ENCODE peak calls at places on chromosomes 13 and 19, in seven cellular contexts. Z, X, J, L, I, M and R are unnamed samples.

GRCh38 chr19:33388817-33389573 is 15.5 kb downstream of the CEBPG start:
- DNase-seq in Z (no peak), X (no peak), J (no peak), L (no peak), I (no peak), M (no peak), R (no peak)

GRCh38 chr13:33164331-33164730 is 121.2 kb downstream of the STARD13 start:
- DNase-seq in Z (no peak), X (no peak), J (no peak), L (no peak), I (no peak), M (no peak), R (no peak)

GRCh38 chr19:34319785-34320184 is 45.2 kb upstream of the GPI start:
- DNase-seq in Z (no peak), X (no peak), J (no peak), L (no peak), I (no peak), M (no peak), R (no peak)

GRCh38 chr13:105611424-105611823 is 924.0 kb downstream of the EFNB2 start:
- DNase-seq in Z (no peak), X (no peak), J (peak), L (peak), I (no peak), M (no peak), R (no peak)

GRCh38 chr19:46217476-46217875 is 12.1 kb upstream of the IGFL1 start:
- DNase-seq in Z (no peak), X (no peak), J (no peak), L (no peak), I (no peak), M (no peak), R (no peak)

GRCh38 chr13:38044067-38044466 is 174.5 kb upstream of the TRPC4 start:
- DNase-seq in Z (no peak), X (no peak), J (no peak), L (no peak), I (no peak), M (no peak), R (no peak)

GRCh38 chr19:31515931-31516330 is 166.7 kb upstream of the TSHZ3 start:
- DNase-seq in Z (no peak), X (no peak), J (no peak), L (peak), I (no peak), M (no peak), R (no peak)

GRCh38 chr13:47433461-47434005 is 536.7 kb upstream of the HTR2A start:
- DNase-seq in Z (no peak), X (no peak), J (no peak), L (peak), I (no peak), M (no peak), R (no peak)

GRCh38 chr19:17475541-17476115 is 5.3 kb downstream of the SLC27A1 start:
- DNase-seq in Z (no peak), X (no peak), J (no peak), L (peak), I (no peak), M (no peak), R (no peak)

GRCh38 chr19:29678484-29679106 is 13.3 kb downstream of the PLEKHF1 start:
- DNase-seq in Z (no peak), X (no peak), J (no peak), L (no peak), I (no peak), M (no peak), R (no peak)

GRCh38 chr19:47305309-47305751 is 4.3 kb upstream of the C5AR1 start:
- DNase-seq in Z (no peak), X (peak), J (peak), L (peak), I (peak), M (no peak), R (peak)

GRCh38 chr13:90362718-90363117 is 984.8 kb upstream of the MIR17HG start:
- DNase-seq in Z (no peak), X (no peak), J (no peak), L (no peak), I (no peak), M (no peak), R (no peak)

GRCh38 chr13:98842074-98842473 is 89.6 kb upstream of the SLC15A1 start:
- DNase-seq in Z (peak), X (no peak), J (no peak), L (no peak), I (no peak), M (no peak), R (no peak)

GRCh38 chr19:40326201-40326600 is 22.0 kb downstream of the C19orf47 start:
- DNase-seq in Z (no peak), X (no peak), J (no peak), L (no peak), I (no peak), M (no peak), R (no peak)

GRCh38 chr19:3608079-3608641 is 1.5 kb upstream of the TBXA2R start:
- DNase-seq in Z (no peak), X (no peak), J (no peak), L (no peak), I (no peak), M (no peak), R (no peak)

GRCh38 chr13:89163081-89163480 is 1491.9 kb downstream of the SLITRK5 start:
- DNase-seq in Z (no peak), X (no peak), J (no peak), L (peak), I (no peak), M (no peak), R (no peak)

GRCh38 chr19:14354445-14354844 is 26.8 kb upstream of the ADGRE5 start:
- DNase-seq in Z (no peak), X (no peak), J (no peak), L (no peak), I (no peak), M (no peak), R (peak)

GRCh38 chr19:33493401-33494275 is 28.0 kb downstream of the PEPD start:
- DNase-seq in Z (no peak), X (no peak), J (no peak), L (no peak), I (no peak), M (no peak), R (no peak)

GRCh38 chr13:27921421-27921960 is 1.7 kb downstream of the PDX1 start:
- DNase-seq in Z (no peak), X (no peak), J (no peak), L (no peak), I (peak), M (no peak), R (no peak)

GRCh38 chr13:114339779-114340534 is 25.7 kb downstream of the CHAMP1 start:
- DNase-seq in Z (peak), X (peak), J (no peak), L (peak), I (peak), M (peak), R (peak)

GRCh38 chr13:70568571-70568970 is 460.3 kb upstream of the KLHL1 start:
- DNase-seq in Z (no peak), X (no peak), J (no peak), L (peak), I (no peak), M (no peak), R (peak)

GRCh38 chr19:16320987-16321386 is 3.6 kb upstream of the KLF2 start:
- DNase-seq in Z (no peak), X (no peak), J (no peak), L (no peak), I (no peak), M (no peak), R (no peak)

GRCh38 chr19:57465680-57466381 is 8.9 kb upstream of the VN1R1 start:
- DNase-seq in Z (no peak), X (no peak), J (no peak), L (peak), I (peak), M (no peak), R (peak)

GRCh38 chr19:1166872-1167573 is 7.0 kb downstream of the SBNO2 start:
- DNase-seq in Z (no peak), X (no peak), J (no peak), L (no peak), I (no peak), M (no peak), R (no peak)

GRCh38 chr19:46975918-46976782 is 43.5 kb upstream of the NPAS1 start:
- DNase-seq in Z (no peak), X (no peak), J (peak), L (peak), I (no peak), M (peak), R (no peak)

GRCh38 chr19:46861691-46862503 is 1.1 kb downstream of the ARHGAP35 start:
- DNase-seq in Z (no peak), X (no peak), J (no peak), L (no peak), I (no peak), M (no peak), R (no peak)

GRCh38 chr13:106794131-106794530 is 226.2 kb upstream of the ARGLU1 start:
- DNase-seq in Z (no peak), X (no peak), J (no peak), L (no peak), I (no peak), M (no peak), R (no peak)

GRCh38 chr19:2270157-2270571 is 11.8 kb downstream of the PEAK3 start:
- DNase-seq in Z (no peak), X (no peak), J (no peak), L (no peak), I (peak), M (no peak), R (no peak)

GRCh38 chr13:97278395-97279078 is 56.4 kb downstream of the MBNL2 start:
- DNase-seq in Z (no peak), X (no peak), J (no peak), L (no peak), I (no peak), M (no peak), R (no peak)

GRCh38 chr19:54388803-54389144 is 24.0 kb upstream of the LAIR1 start:
- DNase-seq in Z (no peak), X (no peak), J (no peak), L (no peak), I (peak), M (no peak), R (no peak)

GRCh38 chr19:33377586-33378475 is 4.3 kb downstream of the CEBPG start:
- DNase-seq in Z (no peak), X (no peak), J (no peak), L (peak), I (no peak), M (no peak), R (no peak)

GRCh38 chr19:29515706-29516357 is 10.0 kb upstream of the VSTM2B start:
- DNase-seq in Z (no peak), X (no peak), J (no peak), L (no peak), I (no peak), M (no peak), R (no peak)

GRCh38 chr13:111531505-111531904 is 211.1 kb downstream of the TEX29 start:
- DNase-seq in Z (no peak), X (no peak), J (no peak), L (no peak), I (no peak), M (peak), R (no peak)

GRCh38 chr13:73109288-73109899 is 50.6 kb downstream of the KLF5 start:
- DNase-seq in Z (no peak), X (no peak), J (no peak), L (no peak), I (no peak), M (no peak), R (no peak)